ENCODE peak calls at places on chromosomes 6 and 20, in nine cellular contexts. One of them, this sample, is unnamed.
A peak's percentile ranks its signal among the peaks of the same experiment; 100 is the strongest.

GRCh38 chr6:144555078-144555477 is 269.9 kb downstream of the UTRN start:
- DNase-seq in PC-3: no peak
- DNase-seq in Peyer's patch: no peak
- DNase-seq in prostate gland: no peak
- DNase-seq in iPS DF 6.9: no peak
- DNase-seq in tibial artery: no peak
- DNase-seq in left lung: no peak
- DNase-seq in upper lobe of left lung: no peak
- DNase-seq in GM12878: no peak
- DNase-seq in this sample: no peak

GRCh38 chr20:3420211-3420707 is 12.8 kb upstream of the DNAAF9 start:
- DNase-seq in iPS DF 6.9: no peak
- DNase-seq in PC-3: peak; percentile 23
- DNase-seq in upper lobe of left lung: no peak
- DNase-seq in Peyer's patch: peak; percentile 19
- DNase-seq in GM12878: peak; percentile 78
- DNase-seq in prostate gland: peak; percentile 78
- DNase-seq in left lung: peak; percentile 67
- DNase-seq in tibial artery: peak; percentile 75
- DNase-seq in this sample: no peak

GRCh38 chr6:75210885-75211739 is 5.3 kb upstream of the COL12A1 start:
- DNase-seq in tibial artery: no peak
- DNase-seq in upper lobe of left lung: no peak
- DNase-seq in prostate gland: peak; percentile 59
- DNase-seq in left lung: no peak
- DNase-seq in Peyer's patch: peak; percentile 56
- DNase-seq in PC-3: peak; percentile 74
- DNase-seq in GM12878: no peak
- DNase-seq in iPS DF 6.9: no peak
- DNase-seq in this sample: peak; percentile 28

GRCh38 chr6:117423754-117424153 is 2.0 kb downstream of the ROS1 start:
- DNase-seq in tibial artery: no peak
- DNase-seq in upper lobe of left lung: no peak
- DNase-seq in PC-3: no peak
- DNase-seq in left lung: no peak
- DNase-seq in prostate gland: no peak
- DNase-seq in Peyer's patch: no peak
- DNase-seq in iPS DF 6.9: no peak
- DNase-seq in GM12878: no peak
- DNase-seq in this sample: no peak

GRCh38 chr6:830667-831327 is 137.9 kb upstream of the EXOC2 start:
- DNase-seq in PC-3: no peak
- DNase-seq in tibial artery: no peak
- DNase-seq in left lung: no peak
- DNase-seq in iPS DF 6.9: no peak
- DNase-seq in prostate gland: no peak
- DNase-seq in Peyer's patch: no peak
- DNase-seq in upper lobe of left lung: no peak
- DNase-seq in GM12878: no peak
- DNase-seq in this sample: no peak

GRCh38 chr20:35833271-35833670 is 61.5 kb downstream of the PHF20 start:
- DNase-seq in iPS DF 6.9: no peak
- DNase-seq in tibial artery: no peak
- DNase-seq in upper lobe of left lung: no peak
- DNase-seq in Peyer's patch: no peak
- DNase-seq in left lung: no peak
- DNase-seq in PC-3: no peak
- DNase-seq in prostate gland: no peak
- DNase-seq in GM12878: no peak
- DNase-seq in this sample: no peak

GRCh38 chr6:167819640-167820039 is 7.1 kb upstream of the AFDN start:
- DNase-seq in iPS DF 6.9: no peak
- DNase-seq in left lung: no peak
- DNase-seq in tibial artery: no peak
- DNase-seq in PC-3: no peak
- DNase-seq in GM12878: no peak
- DNase-seq in prostate gland: no peak
- DNase-seq in upper lobe of left lung: no peak
- DNase-seq in Peyer's patch: no peak
- DNase-seq in this sample: no peak

GRCh38 chr6:145015739-145016558 is 719.4 kb downstream of the EPM2A start:
- DNase-seq in prostate gland: no peak
- DNase-seq in upper lobe of left lung: no peak
- DNase-seq in iPS DF 6.9: no peak
- DNase-seq in Peyer's patch: no peak
- DNase-seq in GM12878: peak; percentile 11
- DNase-seq in tibial artery: no peak
- DNase-seq in left lung: peak; percentile 45
- DNase-seq in PC-3: peak; percentile 88
- DNase-seq in this sample: no peak

GRCh38 chr20:46007671-46008070 is 1.0 kb upstream of the MMP9 start:
- DNase-seq in left lung: no peak
- DNase-seq in tibial artery: no peak
- DNase-seq in Peyer's patch: no peak
- DNase-seq in iPS DF 6.9: no peak
- DNase-seq in GM12878: no peak
- DNase-seq in PC-3: no peak
- DNase-seq in upper lobe of left lung: no peak
- DNase-seq in prostate gland: no peak
- DNase-seq in this sample: no peak

GRCh38 chr6:148218542-148219258 is 123.9 kb upstream of the SASH1 start:
- DNase-seq in Peyer's patch: no peak
- DNase-seq in left lung: no peak
- DNase-seq in upper lobe of left lung: no peak
- DNase-seq in GM12878: no peak
- DNase-seq in iPS DF 6.9: no peak
- DNase-seq in prostate gland: no peak
- DNase-seq in tibial artery: no peak
- DNase-seq in PC-3: no peak
- DNase-seq in this sample: no peak

GRCh38 chr20:875115-875514 is 41.0 kb downstream of the ANGPT4 start:
- DNase-seq in prostate gland: no peak
- DNase-seq in PC-3: no peak
- DNase-seq in GM12878: no peak
- DNase-seq in upper lobe of left lung: no peak
- DNase-seq in Peyer's patch: no peak
- DNase-seq in iPS DF 6.9: no peak
- DNase-seq in tibial artery: no peak
- DNase-seq in left lung: no peak
- DNase-seq in this sample: no peak

GRCh38 chr6:215335-216034 is 76.8 kb upstream of the DUSP22 start:
- DNase-seq in prostate gland: no peak
- DNase-seq in Peyer's patch: no peak
- DNase-seq in iPS DF 6.9: no peak
- DNase-seq in left lung: peak; percentile 57
- DNase-seq in tibial artery: no peak
- DNase-seq in upper lobe of left lung: no peak
- DNase-seq in PC-3: peak; percentile 89
- DNase-seq in GM12878: peak; percentile 41
- DNase-seq in this sample: peak; percentile 32

GRCh38 chr6:42239333-42239732 is 21.7 kb upstream of the MRPS10 start:
- DNase-seq in tibial artery: no peak
- DNase-seq in GM12878: no peak
- DNase-seq in prostate gland: no peak
- DNase-seq in Peyer's patch: no peak
- DNase-seq in PC-3: no peak
- DNase-seq in upper lobe of left lung: no peak
- DNase-seq in left lung: no peak
- DNase-seq in iPS DF 6.9: no peak
- DNase-seq in this sample: no peak

GRCh38 chr6:29864037-29864795 is 36.6 kb downstream of the HLA-G start:
- DNase-seq in PC-3: no peak
- DNase-seq in left lung: no peak
- DNase-seq in prostate gland: no peak
- DNase-seq in upper lobe of left lung: peak; percentile 66
- DNase-seq in GM12878: no peak
- DNase-seq in tibial artery: no peak
- DNase-seq in iPS DF 6.9: no peak
- DNase-seq in Peyer's patch: no peak
- DNase-seq in this sample: no peak

GRCh38 chr6:127576874-127577273 is at the start of gene C6orf58:
- DNase-seq in upper lobe of left lung: no peak
- DNase-seq in PC-3: no peak
- DNase-seq in left lung: no peak
- DNase-seq in Peyer's patch: no peak
- DNase-seq in tibial artery: no peak
- DNase-seq in iPS DF 6.9: no peak
- DNase-seq in GM12878: no peak
- DNase-seq in prostate gland: no peak
- DNase-seq in this sample: no peak

GRCh38 chr6:21999012-21999528 is 297.8 kb downstream of the PRL start:
- DNase-seq in upper lobe of left lung: no peak
- DNase-seq in Peyer's patch: no peak
- DNase-seq in tibial artery: no peak
- DNase-seq in left lung: no peak
- DNase-seq in GM12878: no peak
- DNase-seq in prostate gland: no peak
- DNase-seq in iPS DF 6.9: no peak
- DNase-seq in PC-3: no peak
- DNase-seq in this sample: no peak

GRCh38 chr6:47633141-47633540 is 65.2 kb upstream of the ADGRF4 start:
- DNase-seq in Peyer's patch: no peak
- DNase-seq in GM12878: no peak
- DNase-seq in PC-3: peak; percentile 41
- DNase-seq in tibial artery: no peak
- DNase-seq in iPS DF 6.9: no peak
- DNase-seq in left lung: no peak
- DNase-seq in upper lobe of left lung: no peak
- DNase-seq in prostate gland: no peak
- DNase-seq in this sample: no peak

DNA sequence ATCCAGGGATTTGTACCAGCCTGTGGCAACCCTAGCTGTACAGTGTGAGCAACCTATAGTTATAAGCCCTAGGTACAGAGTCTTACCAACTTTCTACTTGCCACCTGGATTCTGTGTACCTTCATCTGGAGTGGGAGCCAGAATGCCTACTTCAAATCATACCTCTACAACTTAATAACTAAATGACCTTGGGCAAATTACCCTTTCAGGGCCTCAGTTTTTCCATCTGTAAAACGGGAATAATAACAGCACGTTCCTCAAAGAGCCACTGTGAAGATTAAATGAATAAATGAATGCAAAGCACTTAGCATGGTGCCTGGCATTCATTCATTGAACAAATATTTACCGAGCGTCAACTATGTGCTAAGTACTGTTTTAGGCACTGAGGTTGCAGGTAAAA is 50.7 kb upstream of the FAM210B start:
- DNase-seq in GM12878: no peak
- DNase-seq in prostate gland: no peak
- DNase-seq in left lung: no peak
- DNase-seq in iPS DF 6.9: no peak
- DNase-seq in PC-3: no peak
- DNase-seq in upper lobe of left lung: no peak
- DNase-seq in tibial artery: no peak
- DNase-seq in Peyer's patch: no peak
- DNase-seq in this sample: no peak
- H3K9me3 ChIP-seq in GM12878: no peaks in the 10 kb centered on the region
- H3K9me3 ChIP-seq in prostate gland: no peaks in the 10 kb centered on the region
- H3K9me3 ChIP-seq in left lung: no peaks in the 10 kb centered on the region
- H3K9me3 ChIP-seq in iPS DF 6.9: peaks cover 3% of the 10 kb centered on the region
- H3K9me3 ChIP-seq in PC-3: no peaks in the 10 kb centered on the region
- H3K9me3 ChIP-seq in upper lobe of left lung: no peaks in the 10 kb centered on the region
- H3K9me3 ChIP-seq in tibial artery: no peaks in the 10 kb centered on the region
- H3K9me3 ChIP-seq in Peyer's patch: no peaks in the 10 kb centered on the region
- H3K9me3 ChIP-seq in this sample: no peaks in the 10 kb centered on the region

GRCh38 chr6:158999154-158999668 is 791 bp downstream of the RSPH3 start:
- DNase-seq in left lung: no peak
- DNase-seq in upper lobe of left lung: no peak
- DNase-seq in PC-3: no peak
- DNase-seq in tibial artery: peak; percentile 67
- DNase-seq in GM12878: no peak
- DNase-seq in Peyer's patch: no peak
- DNase-seq in prostate gland: no peak
- DNase-seq in iPS DF 6.9: no peak
- DNase-seq in this sample: no peak
- H3K4me1 ChIP-seq in left lung: peaks cover 39% of the 10 kb centered on the region
- H3K4me1 ChIP-seq in upper lobe of left lung: peaks cover 18% of the 10 kb centered on the region
- H3K4me1 ChIP-seq in PC-3: peaks cover 31% of the 10 kb centered on the region
- H3K4me1 ChIP-seq in tibial artery: peaks cover 13% of the 10 kb centered on the region
- H3K4me1 ChIP-seq in GM12878: peaks cover 3% of the 10 kb centered on the region
- H3K4me1 ChIP-seq in Peyer's patch: no peaks in the 10 kb centered on the region
- H3K4me1 ChIP-seq in prostate gland: no peaks in the 10 kb centered on the region
- H3K4me1 ChIP-seq in iPS DF 6.9: peaks cover 4% of the 10 kb centered on the region
- H3K4me1 ChIP-seq in this sample: peaks cover 18% of the 10 kb centered on the region

DNA sequence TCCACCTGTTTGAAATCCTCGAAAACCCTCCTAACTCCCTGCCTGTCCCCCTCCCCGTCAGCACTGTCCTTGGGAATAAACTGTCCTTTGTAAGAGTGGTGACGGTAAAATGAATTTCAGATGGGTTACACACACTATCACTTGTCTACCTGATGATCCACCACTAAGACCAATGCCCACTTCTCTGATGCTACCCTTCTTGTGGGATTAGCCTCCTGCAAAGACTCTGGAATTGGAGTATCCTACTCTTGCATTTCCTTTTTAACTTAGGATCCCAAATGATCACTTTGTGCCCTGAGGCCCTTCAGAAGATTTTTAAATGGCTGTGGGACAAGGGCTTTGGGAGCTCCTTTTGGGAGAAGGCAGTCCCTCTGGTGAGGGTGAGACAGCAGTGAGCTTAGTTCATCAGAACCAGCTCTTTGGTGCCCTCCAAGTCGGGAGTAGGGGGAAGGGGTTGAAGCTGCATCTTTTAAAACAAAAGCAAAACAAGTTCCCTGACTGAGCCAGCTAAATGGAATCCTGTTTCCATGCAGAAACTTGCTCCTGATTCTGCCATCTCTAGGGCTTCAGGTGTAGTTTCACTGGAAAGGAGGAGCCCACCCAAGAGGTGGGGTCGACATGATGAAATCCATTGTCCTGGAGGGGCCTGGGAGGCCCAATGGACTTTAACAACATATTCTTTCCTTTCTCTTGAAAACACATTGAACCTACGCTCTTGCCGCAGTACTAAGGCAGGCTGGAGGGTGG is 86.5 kb downstream of the ASXL1 start:
- DNase-seq in prostate gland: no peak
- DNase-seq in upper lobe of left lung: no peak
- DNase-seq in tibial artery: no peak
- DNase-seq in iPS DF 6.9: no peak
- DNase-seq in GM12878: no peak
- DNase-seq in left lung: no peak
- DNase-seq in PC-3: no peak
- DNase-seq in Peyer's patch: no peak
- DNase-seq in this sample: no peak
- H3K36me3 ChIP-seq in prostate gland: no peaks in the 10 kb centered on the region
- H3K36me3 ChIP-seq in upper lobe of left lung: no peaks in the 10 kb centered on the region
- H3K36me3 ChIP-seq in tibial artery: peaks cover 34% of the 10 kb centered on the region
- H3K36me3 ChIP-seq in iPS DF 6.9: peaks cover 14% of the 10 kb centered on the region
- H3K36me3 ChIP-seq in GM12878: peaks cover 8% of the 10 kb centered on the region
- H3K36me3 ChIP-seq in left lung: peaks cover 67% of the 10 kb centered on the region
- H3K36me3 ChIP-seq in PC-3: peaks cover 7% of the 10 kb centered on the region
- H3K36me3 ChIP-seq in Peyer's patch: no peaks in the 10 kb centered on the region
- H3K36me3 ChIP-seq in this sample: peaks cover 21% of the 10 kb centered on the region

DNA sequence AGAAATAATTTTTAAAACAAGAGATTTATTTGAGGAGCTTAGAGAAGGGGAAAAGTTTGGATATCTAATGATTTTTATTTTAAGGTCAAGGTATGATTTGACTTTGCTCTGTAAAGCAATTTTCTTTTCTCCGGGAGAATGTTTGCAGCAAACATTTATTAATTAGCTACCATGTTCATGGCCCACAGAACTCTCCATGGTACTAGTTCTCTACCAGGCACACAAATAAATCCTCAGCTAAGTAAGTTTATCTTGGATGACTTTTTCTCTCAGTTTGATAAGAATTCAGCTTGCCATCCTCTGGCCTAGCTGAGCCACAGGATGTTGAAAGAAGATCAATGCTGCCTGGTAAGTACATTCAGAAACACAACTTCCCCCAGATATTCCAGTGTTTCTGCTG is 94.3 kb downstream of the PHACTR3 start:
- DNase-seq in tibial artery: no peak
- DNase-seq in PC-3: no peak
- DNase-seq in left lung: no peak
- DNase-seq in upper lobe of left lung: no peak
- DNase-seq in Peyer's patch: no peak
- DNase-seq in prostate gland: no peak
- DNase-seq in iPS DF 6.9: no peak
- DNase-seq in GM12878: no peak
- DNase-seq in this sample: no peak
- H3K9me3 ChIP-seq in tibial artery: no peaks in the 10 kb centered on the region
- H3K9me3 ChIP-seq in PC-3: no peaks in the 10 kb centered on the region
- H3K9me3 ChIP-seq in left lung: no peaks in the 10 kb centered on the region
- H3K9me3 ChIP-seq in upper lobe of left lung: no peaks in the 10 kb centered on the region
- H3K9me3 ChIP-seq in Peyer's patch: no peaks in the 10 kb centered on the region
- H3K9me3 ChIP-seq in prostate gland: no peaks in the 10 kb centered on the region
- H3K9me3 ChIP-seq in iPS DF 6.9: peaks cover 17% of the 10 kb centered on the region
- H3K9me3 ChIP-seq in GM12878: no peaks in the 10 kb centered on the region
- H3K9me3 ChIP-seq in this sample: no peaks in the 10 kb centered on the region